ENCODE peak calls at places on chromosome 9, in ten cellular contexts. One of them, this sample, is unnamed.

GRCh38 chr9:22446950-22447606 is 454 bp downstream of the DMRTA1 start:
- DNase-seq in effector CD8-positive, alpha-beta T cell: no peak
- DNase-seq in H9: peak
- DNase-seq in central memory CD4-positive, alpha-beta T cell: peak
- DNase-seq in HFF-Myc: no peak
- DNase-seq in non-pigmented ciliary epithelial cell: no peak
- DNase-seq in T-helper 2 cell: peak
- DNase-seq in body of pancreas: peak
- DNase-seq in HTR-8/SVneo: peak
- DNase-seq in GF-D8: no peak
- DNase-seq in this sample: peak

GRCh38 chr9:27511771-27512170 is 12.3 kb upstream of the IFNK start:
- DNase-seq in effector CD8-positive, alpha-beta T cell: no peak
- DNase-seq in HFF-Myc: no peak
- DNase-seq in HTR-8/SVneo: no peak
- DNase-seq in H9: no peak
- DNase-seq in T-helper 2 cell: no peak
- DNase-seq in non-pigmented ciliary epithelial cell: no peak
- DNase-seq in central memory CD4-positive, alpha-beta T cell: no peak
- DNase-seq in body of pancreas: no peak
- DNase-seq in GF-D8: no peak
- DNase-seq in this sample: no peak

GRCh38 chr9:125752070-125752628 is 5.0 kb downstream of the PBX3 start:
- DNase-seq in central memory CD4-positive, alpha-beta T cell: no peak
- DNase-seq in effector CD8-positive, alpha-beta T cell: no peak
- DNase-seq in HFF-Myc: no peak
- DNase-seq in T-helper 2 cell: no peak
- DNase-seq in body of pancreas: no peak
- DNase-seq in HTR-8/SVneo: no peak
- DNase-seq in non-pigmented ciliary epithelial cell: no peak
- DNase-seq in GF-D8: no peak
- DNase-seq in H9: no peak
- DNase-seq in this sample: no peak

GRCh38 chr9:135588886-135589595 is 27.5 kb downstream of the PAEP start:
- DNase-seq in effector CD8-positive, alpha-beta T cell: no peak
- DNase-seq in HTR-8/SVneo: no peak
- DNase-seq in body of pancreas: no peak
- DNase-seq in T-helper 2 cell: no peak
- DNase-seq in H9: peak
- DNase-seq in non-pigmented ciliary epithelial cell: no peak
- DNase-seq in central memory CD4-positive, alpha-beta T cell: no peak
- DNase-seq in GF-D8: no peak
- DNase-seq in HFF-Myc: no peak
- DNase-seq in this sample: peak

GRCh38 chr9:137138701-137139467 is at the start of gene GRIN1:
- DNase-seq in body of pancreas: no peak
- DNase-seq in non-pigmented ciliary epithelial cell: no peak
- DNase-seq in HFF-Myc: no peak
- DNase-seq in GF-D8: no peak
- DNase-seq in T-helper 2 cell: peak
- DNase-seq in HTR-8/SVneo: no peak
- DNase-seq in central memory CD4-positive, alpha-beta T cell: peak
- DNase-seq in H9: peak
- DNase-seq in effector CD8-positive, alpha-beta T cell: peak
- DNase-seq in this sample: no peak

GRCh38 chr9:115262952-115263351 is 145.0 kb upstream of the TNC start:
- DNase-seq in effector CD8-positive, alpha-beta T cell: no peak
- DNase-seq in central memory CD4-positive, alpha-beta T cell: no peak
- DNase-seq in non-pigmented ciliary epithelial cell: no peak
- DNase-seq in body of pancreas: no peak
- DNase-seq in T-helper 2 cell: no peak
- DNase-seq in HFF-Myc: no peak
- DNase-seq in H9: no peak
- DNase-seq in GF-D8: no peak
- DNase-seq in HTR-8/SVneo: no peak
- DNase-seq in this sample: no peak

GRCh38 chr9:134496413-134497282 is 145.0 kb upstream of the COL5A1 start:
- DNase-seq in T-helper 2 cell: no peak
- DNase-seq in central memory CD4-positive, alpha-beta T cell: no peak
- DNase-seq in GF-D8: no peak
- DNase-seq in H9: no peak
- DNase-seq in non-pigmented ciliary epithelial cell: peak
- DNase-seq in HTR-8/SVneo: no peak
- DNase-seq in HFF-Myc: no peak
- DNase-seq in effector CD8-positive, alpha-beta T cell: no peak
- DNase-seq in body of pancreas: no peak
- DNase-seq in this sample: no peak

GRCh38 chr9:107638922-107639321 is 149.4 kb upstream of the KLF4 start:
- DNase-seq in effector CD8-positive, alpha-beta T cell: no peak
- DNase-seq in T-helper 2 cell: peak
- DNase-seq in H9: no peak
- DNase-seq in GF-D8: no peak
- DNase-seq in HTR-8/SVneo: no peak
- DNase-seq in HFF-Myc: peak
- DNase-seq in non-pigmented ciliary epithelial cell: no peak
- DNase-seq in central memory CD4-positive, alpha-beta T cell: no peak
- DNase-seq in body of pancreas: peak
- DNase-seq in this sample: peak

GRCh38 chr9:13665418-13666066 is 386.1 kb upstream of the MPDZ start:
- DNase-seq in HFF-Myc: no peak
- DNase-seq in non-pigmented ciliary epithelial cell: no peak
- DNase-seq in HTR-8/SVneo: peak
- DNase-seq in H9: no peak
- DNase-seq in central memory CD4-positive, alpha-beta T cell: no peak
- DNase-seq in GF-D8: no peak
- DNase-seq in body of pancreas: no peak
- DNase-seq in effector CD8-positive, alpha-beta T cell: no peak
- DNase-seq in T-helper 2 cell: peak
- DNase-seq in this sample: no peak

GRCh38 chr9:129981180-129981907 is 61.6 kb downstream of the FNBP1 start:
- DNase-seq in GF-D8: no peak
- DNase-seq in effector CD8-positive, alpha-beta T cell: no peak
- DNase-seq in HTR-8/SVneo: no peak
- DNase-seq in HFF-Myc: no peak
- DNase-seq in T-helper 2 cell: no peak
- DNase-seq in central memory CD4-positive, alpha-beta T cell: no peak
- DNase-seq in non-pigmented ciliary epithelial cell: no peak
- DNase-seq in H9: no peak
- DNase-seq in body of pancreas: peak
- DNase-seq in this sample: no peak

GRCh38 chr9:110126457-110126856 is 81.5 kb downstream of the C9orf152 start:
- DNase-seq in central memory CD4-positive, alpha-beta T cell: no peak
- DNase-seq in T-helper 2 cell: no peak
- DNase-seq in HFF-Myc: no peak
- DNase-seq in body of pancreas: no peak
- DNase-seq in GF-D8: no peak
- DNase-seq in H9: no peak
- DNase-seq in HTR-8/SVneo: no peak
- DNase-seq in non-pigmented ciliary epithelial cell: no peak
- DNase-seq in effector CD8-positive, alpha-beta T cell: no peak
- DNase-seq in this sample: no peak

GRCh38 chr9:123500336-123500735 is 144.3 kb downstream of the CRB2 start:
- DNase-seq in effector CD8-positive, alpha-beta T cell: no peak
- DNase-seq in T-helper 2 cell: no peak
- DNase-seq in H9: no peak
- DNase-seq in body of pancreas: no peak
- DNase-seq in non-pigmented ciliary epithelial cell: no peak
- DNase-seq in central memory CD4-positive, alpha-beta T cell: no peak
- DNase-seq in GF-D8: no peak
- DNase-seq in HFF-Myc: no peak
- DNase-seq in HTR-8/SVneo: no peak
- DNase-seq in this sample: no peak

GRCh38 chr9:127140842-127141675 is 18.6 kb upstream of the ANGPTL2 start:
- DNase-seq in HFF-Myc: no peak
- DNase-seq in HTR-8/SVneo: no peak
- DNase-seq in H9: peak
- DNase-seq in body of pancreas: no peak
- DNase-seq in central memory CD4-positive, alpha-beta T cell: no peak
- DNase-seq in effector CD8-positive, alpha-beta T cell: no peak
- DNase-seq in GF-D8: no peak
- DNase-seq in non-pigmented ciliary epithelial cell: no peak
- DNase-seq in T-helper 2 cell: no peak
- DNase-seq in this sample: no peak

GRCh38 chr9:116661037-116661954 is 25.8 kb upstream of the TRIM32 start:
- DNase-seq in effector CD8-positive, alpha-beta T cell: no peak
- DNase-seq in central memory CD4-positive, alpha-beta T cell: peak
- DNase-seq in body of pancreas: peak
- DNase-seq in non-pigmented ciliary epithelial cell: peak
- DNase-seq in T-helper 2 cell: peak
- DNase-seq in H9: peak
- DNase-seq in HFF-Myc: peak
- DNase-seq in GF-D8: no peak
- DNase-seq in HTR-8/SVneo: peak
- DNase-seq in this sample: no peak

GRCh38 chr9:107588393-107588792 is 98.8 kb upstream of the KLF4 start:
- DNase-seq in T-helper 2 cell: no peak
- DNase-seq in H9: no peak
- DNase-seq in HFF-Myc: no peak
- DNase-seq in GF-D8: no peak
- DNase-seq in body of pancreas: no peak
- DNase-seq in effector CD8-positive, alpha-beta T cell: no peak
- DNase-seq in central memory CD4-positive, alpha-beta T cell: no peak
- DNase-seq in HTR-8/SVneo: no peak
- DNase-seq in non-pigmented ciliary epithelial cell: no peak
- DNase-seq in this sample: no peak

GRCh38 chr9:22307013-22307711 is 139.5 kb upstream of the DMRTA1 start:
- DNase-seq in central memory CD4-positive, alpha-beta T cell: no peak
- DNase-seq in body of pancreas: peak
- DNase-seq in non-pigmented ciliary epithelial cell: peak
- DNase-seq in effector CD8-positive, alpha-beta T cell: no peak
- DNase-seq in GF-D8: peak
- DNase-seq in HTR-8/SVneo: peak
- DNase-seq in T-helper 2 cell: peak
- DNase-seq in H9: no peak
- DNase-seq in HFF-Myc: peak
- DNase-seq in this sample: peak

GRCh38 chr9:106074006-106074405 is 379.7 kb downstream of the TMEM38B start:
- DNase-seq in central memory CD4-positive, alpha-beta T cell: no peak
- DNase-seq in T-helper 2 cell: no peak
- DNase-seq in HTR-8/SVneo: no peak
- DNase-seq in non-pigmented ciliary epithelial cell: no peak
- DNase-seq in body of pancreas: no peak
- DNase-seq in H9: no peak
- DNase-seq in effector CD8-positive, alpha-beta T cell: no peak
- DNase-seq in GF-D8: no peak
- DNase-seq in HFF-Myc: no peak
- DNase-seq in this sample: no peak

GRCh38 chr9:23543420-23543819 is 282.6 kb downstream of the ELAVL2 start:
- DNase-seq in effector CD8-positive, alpha-beta T cell: no peak
- DNase-seq in non-pigmented ciliary epithelial cell: no peak
- DNase-seq in HFF-Myc: no peak
- DNase-seq in HTR-8/SVneo: no peak
- DNase-seq in central memory CD4-positive, alpha-beta T cell: no peak
- DNase-seq in GF-D8: no peak
- DNase-seq in H9: no peak
- DNase-seq in body of pancreas: no peak
- DNase-seq in T-helper 2 cell: no peak
- DNase-seq in this sample: no peak

GRCh38 chr9:134546746-134547145 is 94.9 kb upstream of the COL5A1 start:
- DNase-seq in GF-D8: no peak
- DNase-seq in effector CD8-positive, alpha-beta T cell: no peak
- DNase-seq in non-pigmented ciliary epithelial cell: no peak
- DNase-seq in body of pancreas: no peak
- DNase-seq in central memory CD4-positive, alpha-beta T cell: no peak
- DNase-seq in HTR-8/SVneo: no peak
- DNase-seq in HFF-Myc: no peak
- DNase-seq in H9: no peak
- DNase-seq in T-helper 2 cell: no peak
- DNase-seq in this sample: peak

GRCh38 chr9:17556935-17557334 is 21.9 kb upstream of the SH3GL2 start:
- DNase-seq in T-helper 2 cell: no peak
- DNase-seq in HTR-8/SVneo: no peak
- DNase-seq in central memory CD4-positive, alpha-beta T cell: no peak
- DNase-seq in H9: no peak
- DNase-seq in effector CD8-positive, alpha-beta T cell: no peak
- DNase-seq in non-pigmented ciliary epithelial cell: no peak
- DNase-seq in body of pancreas: no peak
- DNase-seq in HFF-Myc: no peak
- DNase-seq in GF-D8: no peak
- DNase-seq in this sample: no peak

GRCh38 chr9:13728917-13729811 is 449.7 kb upstream of the MPDZ start:
- DNase-seq in HFF-Myc: no peak
- DNase-seq in GF-D8: no peak
- DNase-seq in T-helper 2 cell: no peak
- DNase-seq in HTR-8/SVneo: no peak
- DNase-seq in H9: no peak
- DNase-seq in central memory CD4-positive, alpha-beta T cell: no peak
- DNase-seq in body of pancreas: no peak
- DNase-seq in effector CD8-positive, alpha-beta T cell: no peak
- DNase-seq in non-pigmented ciliary epithelial cell: no peak
- DNase-seq in this sample: no peak

GRCh38 chr9:131610231-131610761 is 65.0 kb downstream of the PRRT1B start:
- DNase-seq in effector CD8-positive, alpha-beta T cell: no peak
- DNase-seq in GF-D8: no peak
- DNase-seq in non-pigmented ciliary epithelial cell: no peak
- DNase-seq in body of pancreas: no peak
- DNase-seq in central memory CD4-positive, alpha-beta T cell: no peak
- DNase-seq in HTR-8/SVneo: no peak
- DNase-seq in T-helper 2 cell: no peak
- DNase-seq in HFF-Myc: no peak
- DNase-seq in H9: no peak
- DNase-seq in this sample: no peak

GRCh38 chr9:120941046-120941770 is 14.6 kb upstream of the TRAF1 start:
- DNase-seq in HFF-Myc: no peak
- DNase-seq in body of pancreas: no peak
- DNase-seq in HTR-8/SVneo: no peak
- DNase-seq in GF-D8: no peak
- DNase-seq in H9: no peak
- DNase-seq in non-pigmented ciliary epithelial cell: no peak
- DNase-seq in effector CD8-positive, alpha-beta T cell: no peak
- DNase-seq in T-helper 2 cell: no peak
- DNase-seq in central memory CD4-positive, alpha-beta T cell: no peak
- DNase-seq in this sample: no peak

GRCh38 chr9:35385042-35385441 is 104.9 kb upstream of the RUSC2 start:
- DNase-seq in GF-D8: no peak
- DNase-seq in body of pancreas: no peak
- DNase-seq in H9: no peak
- DNase-seq in T-helper 2 cell: no peak
- DNase-seq in effector CD8-positive, alpha-beta T cell: no peak
- DNase-seq in HFF-Myc: no peak
- DNase-seq in central memory CD4-positive, alpha-beta T cell: no peak
- DNase-seq in HTR-8/SVneo: no peak
- DNase-seq in non-pigmented ciliary epithelial cell: peak
- DNase-seq in this sample: no peak

GRCh38 chr9:105064248-105065118 is 136.5 kb upstream of the ABCA1 start:
- DNase-seq in GF-D8: peak
- DNase-seq in central memory CD4-positive, alpha-beta T cell: no peak
- DNase-seq in body of pancreas: peak
- DNase-seq in H9: peak
- DNase-seq in HFF-Myc: peak
- DNase-seq in T-helper 2 cell: no peak
- DNase-seq in HTR-8/SVneo: peak
- DNase-seq in effector CD8-positive, alpha-beta T cell: no peak
- DNase-seq in non-pigmented ciliary epithelial cell: peak
- DNase-seq in this sample: peak

GRCh38 chr9:92600742-92601261 is 65.0 kb upstream of the ECM2 start:
- DNase-seq in H9: no peak
- DNase-seq in central memory CD4-positive, alpha-beta T cell: no peak
- DNase-seq in HFF-Myc: no peak
- DNase-seq in effector CD8-positive, alpha-beta T cell: no peak
- DNase-seq in GF-D8: no peak
- DNase-seq in T-helper 2 cell: no peak
- DNase-seq in HTR-8/SVneo: no peak
- DNase-seq in non-pigmented ciliary epithelial cell: peak
- DNase-seq in body of pancreas: no peak
- DNase-seq in this sample: no peak

GRCh38 chr9:133048595-133048994 is 13.2 kb upstream of the CEL start:
- DNase-seq in central memory CD4-positive, alpha-beta T cell: no peak
- DNase-seq in effector CD8-positive, alpha-beta T cell: no peak
- DNase-seq in HFF-Myc: no peak
- DNase-seq in H9: peak
- DNase-seq in GF-D8: peak
- DNase-seq in HTR-8/SVneo: peak
- DNase-seq in body of pancreas: peak
- DNase-seq in T-helper 2 cell: peak
- DNase-seq in non-pigmented ciliary epithelial cell: no peak
- DNase-seq in this sample: peak

GRCh38 chr9:89274838-89275237 is 36.2 kb upstream of the CKS2 start:
- DNase-seq in GF-D8: peak
- DNase-seq in effector CD8-positive, alpha-beta T cell: no peak
- DNase-seq in body of pancreas: no peak
- DNase-seq in non-pigmented ciliary epithelial cell: peak
- DNase-seq in central memory CD4-positive, alpha-beta T cell: no peak
- DNase-seq in H9: no peak
- DNase-seq in HTR-8/SVneo: no peak
- DNase-seq in T-helper 2 cell: no peak
- DNase-seq in HFF-Myc: no peak
- DNase-seq in this sample: no peak

This sample was measured in mucosa of descending colon.